ENCODE peak calls at places on chromosome 13, in five cellular contexts. One of them, this sample, is unnamed.

GRCh38 chr13:45718063-45718462 is 15.9 kb downstream of the CBY2 start:
- DNase-seq in stimulated activated CD8-positive, alpha-beta memory T cell treated with anti-CD3 and anti-CD28 coated beads, Interleukin-2, amount 100 ng/mL, for 1 hour: no peak
- DNase-seq in HT1080: peak
- DNase-seq in BJ: no peak
- DNase-seq in activated CD4-positive, alpha-beta T cell treated with anti-CD3 and anti-CD28 coated beads for 48 hours: no peak
- DNase-seq in this sample: no peak

GRCh38 chr13:87527036-87527435 is 144.1 kb upstream of the SLITRK5 start:
- DNase-seq in stimulated activated CD8-positive, alpha-beta memory T cell treated with anti-CD3 and anti-CD28 coated beads, Interleukin-2, amount 100 ng/mL, for 1 hour: no peak
- DNase-seq in HT1080: no peak
- DNase-seq in BJ: no peak
- DNase-seq in activated CD4-positive, alpha-beta T cell treated with anti-CD3 and anti-CD28 coated beads for 48 hours: no peak
- DNase-seq in this sample: no peak

GRCh38 chr13:85709072-85709471 is 90.1 kb downstream of the SLITRK6 start:
- DNase-seq in stimulated activated CD8-positive, alpha-beta memory T cell treated with anti-CD3 and anti-CD28 coated beads, Interleukin-2, amount 100 ng/mL, for 1 hour: no peak
- DNase-seq in HT1080: no peak
- DNase-seq in BJ: no peak
- DNase-seq in activated CD4-positive, alpha-beta T cell treated with anti-CD3 and anti-CD28 coated beads for 48 hours: no peak
- DNase-seq in this sample: no peak

GRCh38 chr13:39803156-39803555 is 147.7 kb downstream of the COG6 start:
- DNase-seq in stimulated activated CD8-positive, alpha-beta memory T cell treated with anti-CD3 and anti-CD28 coated beads, Interleukin-2, amount 100 ng/mL, for 1 hour: no peak
- DNase-seq in HT1080: no peak
- DNase-seq in BJ: no peak
- DNase-seq in activated CD4-positive, alpha-beta T cell treated with anti-CD3 and anti-CD28 coated beads for 48 hours: no peak
- DNase-seq in this sample: no peak

GRCh38 chr13:59111711-59112110 is 1052.0 kb downstream of the DIAPH3 start:
- DNase-seq in stimulated activated CD8-positive, alpha-beta memory T cell treated with anti-CD3 and anti-CD28 coated beads, Interleukin-2, amount 100 ng/mL, for 1 hour: no peak
- DNase-seq in HT1080: peak
- DNase-seq in BJ: peak
- DNase-seq in activated CD4-positive, alpha-beta T cell treated with anti-CD3 and anti-CD28 coated beads for 48 hours: no peak
- DNase-seq in this sample: no peak

GRCh38 chr13:51240888-51241475 is 18.8 kb downstream of the FAM124A start:
- DNase-seq in stimulated activated CD8-positive, alpha-beta memory T cell treated with anti-CD3 and anti-CD28 coated beads, Interleukin-2, amount 100 ng/mL, for 1 hour: no peak
- DNase-seq in HT1080: no peak
- DNase-seq in BJ: no peak
- DNase-seq in activated CD4-positive, alpha-beta T cell treated with anti-CD3 and anti-CD28 coated beads for 48 hours: no peak
- DNase-seq in this sample: no peak

GRCh38 chr13:90839061-90839460 is 508.4 kb upstream of the MIR17HG start:
- DNase-seq in stimulated activated CD8-positive, alpha-beta memory T cell treated with anti-CD3 and anti-CD28 coated beads, Interleukin-2, amount 100 ng/mL, for 1 hour: no peak
- DNase-seq in HT1080: no peak
- DNase-seq in BJ: no peak
- DNase-seq in activated CD4-positive, alpha-beta T cell treated with anti-CD3 and anti-CD28 coated beads for 48 hours: no peak
- DNase-seq in this sample: no peak

GRCh38 chr13:76594435-76594834 is 291.8 kb downstream of the KCTD12 start:
- DNase-seq in stimulated activated CD8-positive, alpha-beta memory T cell treated with anti-CD3 and anti-CD28 coated beads, Interleukin-2, amount 100 ng/mL, for 1 hour: no peak
- DNase-seq in HT1080: no peak
- DNase-seq in BJ: no peak
- DNase-seq in activated CD4-positive, alpha-beta T cell treated with anti-CD3 and anti-CD28 coated beads for 48 hours: no peak
- DNase-seq in this sample: no peak

GRCh38 chr13:20869540-20869939 is 33.0 kb downstream of the XPO4 start:
- DNase-seq in stimulated activated CD8-positive, alpha-beta memory T cell treated with anti-CD3 and anti-CD28 coated beads, Interleukin-2, amount 100 ng/mL, for 1 hour: no peak
- DNase-seq in HT1080: no peak
- DNase-seq in BJ: no peak
- DNase-seq in activated CD4-positive, alpha-beta T cell treated with anti-CD3 and anti-CD28 coated beads for 48 hours: no peak
- DNase-seq in this sample: no peak

GRCh38 chr13:23617551-23618014 is 47.4 kb downstream of the TNFRSF19 start:
- DNase-seq in stimulated activated CD8-positive, alpha-beta memory T cell treated with anti-CD3 and anti-CD28 coated beads, Interleukin-2, amount 100 ng/mL, for 1 hour: no peak
- DNase-seq in HT1080: no peak
- DNase-seq in BJ: no peak
- DNase-seq in activated CD4-positive, alpha-beta T cell treated with anti-CD3 and anti-CD28 coated beads for 48 hours: no peak
- DNase-seq in this sample: no peak

GRCh38 chr13:94020426-94020825 is 459.1 kb downstream of the DCT start:
- DNase-seq in stimulated activated CD8-positive, alpha-beta memory T cell treated with anti-CD3 and anti-CD28 coated beads, Interleukin-2, amount 100 ng/mL, for 1 hour: no peak
- DNase-seq in HT1080: no peak
- DNase-seq in BJ: no peak
- DNase-seq in activated CD4-positive, alpha-beta T cell treated with anti-CD3 and anti-CD28 coated beads for 48 hours: no peak
- DNase-seq in this sample: no peak

GRCh38 chr13:20127563-20128458 is 33.0 kb downstream of the GJA3 start:
- DNase-seq in stimulated activated CD8-positive, alpha-beta memory T cell treated with anti-CD3 and anti-CD28 coated beads, Interleukin-2, amount 100 ng/mL, for 1 hour: no peak
- DNase-seq in HT1080: no peak
- DNase-seq in BJ: no peak
- DNase-seq in activated CD4-positive, alpha-beta T cell treated with anti-CD3 and anti-CD28 coated beads for 48 hours: peak
- DNase-seq in this sample: peak

GRCh38 chr13:43915451-43915850 is 35.7 kb downstream of the LACC1 start:
- DNase-seq in stimulated activated CD8-positive, alpha-beta memory T cell treated with anti-CD3 and anti-CD28 coated beads, Interleukin-2, amount 100 ng/mL, for 1 hour: no peak
- DNase-seq in HT1080: no peak
- DNase-seq in BJ: no peak
- DNase-seq in activated CD4-positive, alpha-beta T cell treated with anti-CD3 and anti-CD28 coated beads for 48 hours: no peak
- DNase-seq in this sample: no peak

This sample was measured in mesothelial cell of epicardium.